ENCODE peak calls at places on chromosomes 3 and 15, in six cellular contexts. O is sigmoid colon, U is transverse colon, C is tibial nerve, H is stomach, S is A549. W is an unnamed sample.

GRCh38 chr15:58593870-58594269 is 155.6 kb downstream of the ADAM10 start:
- DNase-seq in O (no peak), U (no peak), C (no peak), H (no peak), S (no peak), W (no peak)

GRCh38 chr15:36356978-36357582 is 222.3 kb upstream of the CDIN1 start:
- DNase-seq in O (no peak), U (no peak), C (no peak), H (no peak), S (no peak), W (no peak)

GRCh38 chr3:21718161-21718765 is 32.7 kb downstream of the ZNF385D start:
- DNase-seq in O (no peak), U (no peak), C (no peak), H (no peak), S (no peak), W (no peak)

GRCh38 chr3:145628211-145628610 is 532.8 kb downstream of the PLOD2 start:
- DNase-seq in O (no peak), U (no peak), C (no peak), H (no peak), S (no peak), W (no peak)

GRCh38 chr15:80120636-80121035 is 32.2 kb upstream of the FAH start:
- DNase-seq in O (no peak), U (no peak), C (no peak), H (no peak), S (no peak), W (no peak)

GRCh38 chr3:19945405-19946290 is 1.2 kb upstream of the RAB5A start:
- DNase-seq in O (no peak), U (peak; percentile 64), C (no peak), H (no peak), S (peak; percentile 16), W (peak; percentile 12)

GRCh38 chr3:76669305-76669704 is 370.6 kb upstream of the ROBO2 start:
- DNase-seq in O (no peak), U (peak; percentile 7), C (no peak), H (no peak), S (no peak), W (no peak)

GRCh38 chr3:141646760-141647561 is 91.1 kb upstream of the RNF7 start:
- DNase-seq in O (no peak), U (peak; percentile 50), C (peak; percentile 33), H (no peak), S (peak; percentile 80), W (peak; percentile 62)

GRCh38 chr15:36925671-36926421 is 174.5 kb downstream of the MEIS2 start:
- DNase-seq in O (no peak), U (no peak), C (no peak), H (no peak), S (no peak), W (no peak)

GRCh38 chr15:51245628-51246027 is 92.8 kb downstream of the CYP19A1 start:
- DNase-seq in O (no peak), U (no peak), C (no peak), H (no peak), S (no peak), W (no peak)

GRCh38 chr3:16085410-16085809 is 89.1 kb upstream of the GALNT15 start:
- DNase-seq in O (no peak), U (no peak), C (no peak), H (no peak), S (no peak), W (no peak)

GRCh38 chr3:24494616-24495333 is at the start of gene THRB:
- DNase-seq in O (peak; percentile 87), U (peak; percentile 77), C (peak; percentile 32), H (peak; percentile 74), S (peak; percentile 70), W (peak; percentile 59)

GRCh38 chr3:28575100-28575747 is 226.6 kb upstream of the AZI2 start:
- DNase-seq in O (no peak), U (no peak), C (no peak), H (peak; percentile 26), S (no peak), W (no peak)

GRCh38 chr3:197736010-197736490 is 654 bp downstream of the RUBCN start:
- DNase-seq in O (no peak), U (peak; percentile 51), C (no peak), H (peak; percentile 35), S (no peak), W (no peak)

DNA sequence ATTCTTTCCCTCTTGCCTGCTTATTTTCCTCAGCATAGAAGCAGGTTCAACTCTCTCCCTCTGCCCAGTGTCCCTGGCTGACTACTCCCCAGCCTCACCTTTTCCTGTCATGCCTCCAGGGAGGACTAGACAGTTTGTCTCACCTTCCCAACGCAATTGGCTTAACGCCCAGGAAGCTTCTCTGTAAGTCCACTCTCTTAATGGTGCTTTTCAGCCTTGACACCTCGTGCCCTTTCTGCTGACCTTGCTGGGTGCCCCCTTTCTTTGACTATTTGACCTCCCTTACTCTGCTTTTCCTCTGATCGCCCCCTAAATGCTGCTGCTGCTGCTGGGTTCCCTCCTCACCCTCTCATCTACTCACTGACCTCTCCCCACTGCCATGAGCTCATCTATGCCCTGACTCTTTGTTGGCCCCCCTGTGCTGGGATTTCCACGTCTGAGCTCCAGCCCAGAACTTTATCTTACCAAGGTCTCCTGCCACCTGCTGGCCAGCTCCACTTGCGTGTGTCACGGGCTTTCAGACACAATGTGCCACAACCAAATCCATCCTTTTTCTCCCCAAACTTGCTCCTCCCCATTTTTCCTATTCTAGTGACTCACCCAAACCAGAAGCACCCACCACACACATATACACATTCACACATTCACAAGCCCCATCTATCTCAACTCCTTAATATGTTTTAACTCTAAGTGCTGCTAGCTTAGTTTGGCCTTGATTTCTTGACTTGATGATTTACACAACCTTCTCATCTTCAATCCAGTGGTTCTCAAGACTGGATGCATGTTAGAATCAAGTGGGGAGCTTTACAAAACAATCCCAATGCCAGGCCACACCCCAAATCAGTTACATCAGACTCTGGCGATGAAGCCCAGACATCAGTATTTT is 16.6 kb downstream of the EPB42 start:
- DNase-seq in O (no peak), U (no peak), C (peak; percentile 55), H (peak; percentile 57), S (peak; percentile 50), W (peak; percentile 48)
- TF ChIP-seq POLR2A in O (no peak), U (no peak), C (no peak), H (no peak), S (no peak), W (no peak)

GRCh38 chr3:193343726-193344222 is 34.8 kb downstream of the ATP13A5 start:
- DNase-seq in O (no peak), U (no peak), C (no peak), H (no peak), S (no peak), W (no peak)
- TF ChIP-seq EP300 in O (no peak), U (no peak), C (no peak), H (no peak), S (no peak), W (no peak)

GRCh38 chr15:26521142-26521541 is 251.7 kb downstream of the GABRB3 start:
- DNase-seq in O (no peak), U (no peak), C (no peak), H (no peak), S (no peak), W (no peak)

GRCh38 chr15:26516102-26516980 is 256.5 kb downstream of the GABRB3 start:
- DNase-seq in O (no peak), U (no peak), C (no peak), H (no peak), S (no peak), W (no peak)

DNA sequence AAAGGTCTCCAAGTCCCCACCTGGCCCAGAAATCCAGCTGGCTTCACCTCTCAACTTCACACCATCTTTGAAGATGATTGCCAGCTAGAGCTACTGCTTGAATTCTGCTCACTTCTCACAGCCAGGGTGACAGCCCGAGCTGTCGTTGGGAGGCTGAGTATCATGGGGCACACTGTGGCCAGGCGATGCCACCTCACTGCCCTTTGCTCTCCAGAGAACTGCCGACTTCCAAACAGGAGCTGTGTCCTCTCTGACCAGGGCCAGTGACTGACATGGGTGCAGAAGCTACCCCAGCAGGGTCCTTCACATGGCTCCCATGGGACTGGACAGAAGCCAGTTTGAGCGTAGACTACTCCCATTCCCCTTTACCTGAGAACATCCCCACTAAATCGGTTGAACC is 254.0 kb downstream of the GABRB3 start:
- DNase-seq in O (no peak), U (no peak), C (no peak), H (no peak), S (no peak), W (no peak)
- TF ChIP-seq POLR2A in O (no peak), U (no peak), C (no peak), H (no peak), S (no peak), W (no peak)

DNA sequence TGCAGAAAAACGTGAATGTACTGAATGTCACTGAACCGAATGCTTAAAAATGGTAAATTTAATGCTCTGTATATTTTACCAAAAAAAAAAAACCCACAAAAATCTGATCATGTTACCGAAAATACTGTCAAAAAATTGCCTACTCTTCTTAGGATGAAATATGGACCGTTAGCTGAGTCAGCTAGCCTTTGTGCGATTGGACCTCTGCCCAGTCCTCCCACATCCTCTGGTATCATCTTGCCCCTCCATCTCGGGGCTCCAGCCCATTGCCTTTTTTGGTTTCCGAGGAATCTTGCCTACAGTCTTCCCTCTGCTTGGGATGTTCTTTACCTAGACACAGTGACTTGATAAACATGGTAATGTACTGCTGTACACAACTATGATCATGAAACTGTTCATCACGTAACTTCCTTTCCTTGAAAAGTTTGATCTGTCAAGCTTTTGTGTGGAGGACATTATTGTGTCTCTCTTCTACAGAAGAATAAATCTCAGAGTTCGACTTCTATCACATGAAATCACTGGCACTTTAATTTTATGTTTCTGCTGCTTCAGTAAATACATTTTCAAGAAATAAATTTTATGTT is 371.4 kb downstream of the SV2B start:
- DNase-seq in O (no peak), U (no peak), C (no peak), H (no peak), S (no peak), W (no peak)
- TF ChIP-seq EP300 in O (no peak), U (no peak), C (no peak), H (no peak), S (no peak), W (no peak)

GRCh38 chr15:60795471-60795870 is 316.5 kb upstream of the ICE2 start:
- DNase-seq in O (no peak), U (no peak), C (no peak), H (no peak), S (no peak), W (no peak)

GRCh38 chr15:60793656-60794055 is 314.7 kb upstream of the ICE2 start:
- DNase-seq in O (no peak), U (no peak), C (no peak), H (no peak), S (no peak), W (no peak)

GRCh38 chr15:60797444-60798040 is 318.6 kb upstream of the ICE2 start:
- DNase-seq in O (no peak), U (no peak), C (no peak), H (no peak), S (no peak), W (no peak)

GRCh38 chr15:60798821-60799220 is 319.9 kb upstream of the ICE2 start:
- DNase-seq in O (no peak), U (no peak), C (no peak), H (no peak), S (no peak), W (peak; percentile 45)

GRCh38 chr15:60795889-60796288 is 316.9 kb upstream of the ICE2 start:
- DNase-seq in O (no peak), U (no peak), C (no peak), H (no peak), S (no peak), W (no peak)
- TF ChIP-seq POLR2A in O (no peak), U (no peak), C (no peak), H (no peak), S (no peak), W (no peak)